ENCODE peak calls at places on chromosomes 5 and 9, in eight cellular contexts. One of them, this sample, is unnamed. For H3K4me1, the result is how much of the 10 kb centered on the place peaks cover.

GRCh38 chr5:125058185-125058826 is 311.9 kb upstream of the ZNF608 start:
- DNase-seq in fibroblast of lung: no peak
- DNase-seq in PC-3: no peak
- DNase-seq in hepatocyte: peak
- DNase-seq in H9: no peak
- DNase-seq in HCT116: no peak
- DNase-seq in neural progenitor cell: peak
- DNase-seq in DND-41: no peak
- DNase-seq in this sample: no peak

GRCh38 chr9:69955536-69956355 is 87.9 kb upstream of the MAMDC2 start:
- DNase-seq in fibroblast of lung: no peak
- DNase-seq in hepatocyte: no peak
- DNase-seq in H9: no peak
- DNase-seq in PC-3: no peak
- DNase-seq in HCT116: no peak
- DNase-seq in neural progenitor cell: no peak
- DNase-seq in DND-41: no peak
- DNase-seq in this sample: no peak

GRCh38 chr5:14727428-14727865 is 62.9 kb downstream of the OTULIN start:
- DNase-seq in fibroblast of lung: peak
- DNase-seq in H9: peak
- DNase-seq in DND-41: peak
- DNase-seq in neural progenitor cell: peak
- DNase-seq in PC-3: peak
- DNase-seq in HCT116: peak
- DNase-seq in hepatocyte: peak
- DNase-seq in this sample: peak

GRCh38 chr9:79976501-79977444 is 405.0 kb downstream of the TLE4 start:
- DNase-seq in H9: no peak
- DNase-seq in fibroblast of lung: no peak
- DNase-seq in hepatocyte: no peak
- DNase-seq in DND-41: no peak
- DNase-seq in PC-3: no peak
- DNase-seq in neural progenitor cell: peak
- DNase-seq in HCT116: no peak
- DNase-seq in this sample: no peak

GRCh38 chr9:118538981-118539380 is 830.3 kb downstream of the BRINP1 start:
- DNase-seq in neural progenitor cell: no peak
- DNase-seq in PC-3: no peak
- DNase-seq in fibroblast of lung: no peak
- DNase-seq in DND-41: no peak
- DNase-seq in HCT116: no peak
- DNase-seq in hepatocyte: no peak
- DNase-seq in H9: no peak
- DNase-seq in this sample: no peak

GRCh38 chr5:50969207-50970145 is 303.0 kb downstream of the PARP8 start:
- DNase-seq in fibroblast of lung: no peak
- DNase-seq in HCT116: no peak
- DNase-seq in PC-3: no peak
- DNase-seq in neural progenitor cell: peak
- DNase-seq in DND-41: no peak
- DNase-seq in H9: peak
- DNase-seq in hepatocyte: peak
- DNase-seq in this sample: no peak

GRCh38 chr9:100700689-100701318 is 122.9 kb downstream of the CAVIN4 start:
- DNase-seq in hepatocyte: peak
- DNase-seq in HCT116: peak
- DNase-seq in neural progenitor cell: peak
- DNase-seq in fibroblast of lung: no peak
- DNase-seq in H9: peak
- DNase-seq in DND-41: peak
- DNase-seq in PC-3: peak
- DNase-seq in this sample: peak

GRCh38 chr9:15155826-15156225 is 151.2 kb downstream of the TTC39B start:
- DNase-seq in hepatocyte: no peak
- DNase-seq in HCT116: no peak
- DNase-seq in PC-3: peak
- DNase-seq in DND-41: no peak
- DNase-seq in H9: no peak
- DNase-seq in neural progenitor cell: no peak
- DNase-seq in fibroblast of lung: peak
- DNase-seq in this sample: no peak

GRCh38 chr5:177458122-177458681 is 11.6 kb downstream of the PRR7 start:
- DNase-seq in H9: no peak
- DNase-seq in fibroblast of lung: no peak
- DNase-seq in hepatocyte: no peak
- DNase-seq in PC-3: no peak
- DNase-seq in HCT116: no peak
- DNase-seq in DND-41: no peak
- DNase-seq in neural progenitor cell: no peak
- DNase-seq in this sample: no peak

GRCh38 chr5:9630251-9630650 is at the start of gene TAS2R1:
- DNase-seq in DND-41: no peak
- DNase-seq in neural progenitor cell: no peak
- DNase-seq in H9: no peak
- DNase-seq in PC-3: no peak
- DNase-seq in HCT116: no peak
- DNase-seq in fibroblast of lung: no peak
- DNase-seq in hepatocyte: no peak
- DNase-seq in this sample: no peak

GRCh38 chr9:128420060-128420650 is 502 bp upstream of the CERCAM start:
- DNase-seq in hepatocyte: peak
- DNase-seq in PC-3: peak
- DNase-seq in neural progenitor cell: peak
- DNase-seq in H9: no peak
- DNase-seq in HCT116: no peak
- DNase-seq in DND-41: peak
- DNase-seq in fibroblast of lung: peak
- DNase-seq in this sample: peak

GRCh38 chr5:54455413-54456157 is at the start of gene HSPB3:
- DNase-seq in DND-41: no peak
- DNase-seq in HCT116: no peak
- DNase-seq in neural progenitor cell: no peak
- DNase-seq in H9: no peak
- DNase-seq in fibroblast of lung: peak
- DNase-seq in PC-3: no peak
- DNase-seq in hepatocyte: no peak
- DNase-seq in this sample: no peak

GRCh38 chr5:43854697-43855292 is 251.8 kb downstream of the NNT start:
- DNase-seq in HCT116: no peak
- DNase-seq in PC-3: no peak
- DNase-seq in DND-41: no peak
- DNase-seq in neural progenitor cell: peak
- DNase-seq in hepatocyte: no peak
- DNase-seq in fibroblast of lung: no peak
- DNase-seq in H9: no peak
- DNase-seq in this sample: no peak

GRCh38 chr5:88263349-88263748 is 5.3 kb downstream of the TMEM161B start:
- DNase-seq in hepatocyte: no peak
- DNase-seq in neural progenitor cell: no peak
- DNase-seq in fibroblast of lung: no peak
- DNase-seq in H9: no peak
- DNase-seq in PC-3: no peak
- DNase-seq in DND-41: no peak
- DNase-seq in HCT116: no peak
- DNase-seq in this sample: no peak

GRCh38 chr9:118395415-118395814 is 691.2 kb downstream of the TLR4 start:
- DNase-seq in hepatocyte: no peak
- DNase-seq in neural progenitor cell: no peak
- DNase-seq in fibroblast of lung: peak
- DNase-seq in HCT116: no peak
- DNase-seq in H9: no peak
- DNase-seq in DND-41: no peak
- DNase-seq in PC-3: no peak
- DNase-seq in this sample: peak

GRCh38 chr9:126708178-126708577 is 94.5 kb downstream of the LMX1B start:
- DNase-seq in HCT116: no peak
- DNase-seq in fibroblast of lung: no peak
- DNase-seq in hepatocyte: peak
- DNase-seq in DND-41: no peak
- DNase-seq in H9: no peak
- DNase-seq in PC-3: no peak
- DNase-seq in neural progenitor cell: no peak
- DNase-seq in this sample: no peak

GRCh38 chr5:56494300-56494704 is 261.2 kb upstream of the ANKRD55 start:
- DNase-seq in fibroblast of lung: no peak
- DNase-seq in hepatocyte: no peak
- DNase-seq in HCT116: no peak
- DNase-seq in DND-41: no peak
- DNase-seq in H9: no peak
- DNase-seq in neural progenitor cell: no peak
- DNase-seq in PC-3: no peak
- DNase-seq in this sample: no peak

DNA sequence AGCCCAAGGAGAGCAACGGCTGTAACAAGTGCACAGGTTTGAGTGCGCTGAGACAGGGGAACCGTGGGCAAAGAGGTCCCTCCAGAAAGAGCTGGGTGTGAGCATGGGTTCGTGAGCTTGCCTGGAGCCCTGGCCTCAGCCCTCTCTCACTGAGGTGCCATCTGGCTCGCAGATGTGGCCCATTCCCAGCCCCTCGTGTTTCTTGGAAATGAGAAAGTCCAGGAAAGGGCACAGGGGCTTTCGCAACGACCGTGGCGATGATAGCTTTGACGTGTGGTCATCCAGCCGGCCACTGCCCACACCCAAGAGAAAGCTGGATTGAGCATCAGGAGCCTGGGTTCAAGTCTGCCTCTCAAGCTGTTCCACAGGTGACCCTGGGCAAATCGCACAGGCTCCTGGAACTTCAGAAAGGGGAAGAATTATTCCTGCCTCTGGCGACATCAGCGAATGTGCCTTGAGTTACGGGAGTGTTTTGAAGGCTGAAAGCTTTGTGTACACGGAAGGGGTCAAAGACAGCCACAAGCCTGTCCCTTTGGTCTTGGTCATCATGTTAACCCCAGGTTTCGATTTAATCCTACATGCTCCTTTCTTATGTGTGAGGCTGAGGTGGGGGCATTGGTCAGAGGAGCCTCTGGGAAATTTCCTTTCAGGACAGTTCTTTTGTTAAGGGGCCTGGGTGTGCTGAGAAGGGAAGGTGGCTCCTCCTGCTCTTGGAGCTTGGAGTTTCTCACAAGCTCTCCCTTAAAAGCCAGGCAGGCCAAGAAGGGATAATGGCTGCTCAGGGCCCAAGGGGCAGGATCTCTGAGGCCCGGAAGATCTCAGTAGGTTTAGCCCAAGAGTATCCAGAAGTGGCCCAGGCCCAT is 41.6 kb upstream of the IL17B start:
- DNase-seq in hepatocyte: peak
- DNase-seq in DND-41: no peak
- DNase-seq in fibroblast of lung: peak
- DNase-seq in PC-3: no peak
- DNase-seq in neural progenitor cell: peak
- DNase-seq in H9: no peak
- DNase-seq in HCT116: no peak
- DNase-seq in this sample: no peak
- H3K27ac ChIP-seq in hepatocyte: peak
- H3K27ac ChIP-seq in DND-41: no peak
- H3K27ac ChIP-seq in fibroblast of lung: peak
- H3K27ac ChIP-seq in PC-3: no peak
- H3K27ac ChIP-seq in neural progenitor cell: no peak
- H3K27ac ChIP-seq in H9: no peak
- H3K27ac ChIP-seq in HCT116: no peak
- H3K27ac ChIP-seq in this sample: no peak

DNA sequence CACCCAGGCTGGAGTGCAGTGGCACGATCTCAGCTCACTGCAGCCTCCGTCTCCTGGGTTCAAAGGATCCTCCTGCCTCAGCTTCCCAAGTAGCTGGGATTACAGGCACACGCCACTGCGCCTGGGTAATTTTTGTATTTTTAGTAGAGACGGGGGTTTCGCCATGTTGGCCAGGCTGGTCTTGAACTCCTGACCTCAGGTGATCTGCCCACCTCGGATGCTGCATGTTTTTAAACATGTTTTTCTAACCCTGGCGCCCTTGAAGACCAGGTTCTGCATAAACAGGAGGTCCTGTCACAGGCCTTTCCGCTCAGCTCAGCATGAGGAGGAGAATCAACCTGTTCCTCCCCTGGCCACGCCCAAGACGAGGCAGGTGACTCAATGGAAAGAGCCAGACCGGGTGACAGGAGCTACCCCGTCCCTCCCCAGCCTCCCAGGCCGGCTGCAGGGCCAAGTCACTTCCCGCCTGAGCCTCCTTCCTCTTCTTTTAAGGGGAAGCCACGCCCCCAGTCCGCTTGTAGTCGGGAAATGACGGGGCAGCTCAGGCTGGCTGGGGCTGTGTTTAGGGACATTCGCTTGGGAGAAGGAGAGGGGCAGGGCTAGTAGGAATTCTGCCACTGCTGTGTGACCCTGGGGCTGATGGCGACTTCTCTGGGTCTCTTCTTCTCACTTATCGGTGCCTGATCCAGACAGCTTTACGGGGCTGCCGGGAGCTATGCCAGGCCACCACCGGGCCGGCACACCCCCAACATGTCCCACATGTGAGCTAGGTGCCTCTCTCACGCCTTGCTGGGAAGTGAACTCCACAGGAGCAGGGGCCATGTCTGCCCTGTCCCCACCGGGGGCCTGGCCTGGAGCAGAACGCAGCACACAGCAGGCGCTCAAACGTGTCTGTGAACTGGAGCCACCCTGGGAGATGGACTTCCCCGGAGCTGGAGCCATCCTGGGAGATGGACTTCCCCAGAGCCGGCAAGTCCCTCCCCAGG is 6.1 kb downstream of the NOTCH1 start:
- DNase-seq in DND-41: peak
- DNase-seq in neural progenitor cell: no peak
- DNase-seq in fibroblast of lung: peak
- DNase-seq in hepatocyte: peak
- DNase-seq in PC-3: peak
- DNase-seq in HCT116: peak
- DNase-seq in H9: peak
- DNase-seq in this sample: peak
- H3K4me1 ChIP-seq in DND-41: half or more
- H3K4me1 ChIP-seq in neural progenitor cell: under half
- H3K4me1 ChIP-seq in fibroblast of lung: under half
- H3K4me1 ChIP-seq in hepatocyte: under half
- H3K4me1 ChIP-seq in PC-3: under half
- H3K4me1 ChIP-seq in HCT116: under half
- H3K4me1 ChIP-seq in H9: under half
- H3K4me1 ChIP-seq in this sample: under half

DNA sequence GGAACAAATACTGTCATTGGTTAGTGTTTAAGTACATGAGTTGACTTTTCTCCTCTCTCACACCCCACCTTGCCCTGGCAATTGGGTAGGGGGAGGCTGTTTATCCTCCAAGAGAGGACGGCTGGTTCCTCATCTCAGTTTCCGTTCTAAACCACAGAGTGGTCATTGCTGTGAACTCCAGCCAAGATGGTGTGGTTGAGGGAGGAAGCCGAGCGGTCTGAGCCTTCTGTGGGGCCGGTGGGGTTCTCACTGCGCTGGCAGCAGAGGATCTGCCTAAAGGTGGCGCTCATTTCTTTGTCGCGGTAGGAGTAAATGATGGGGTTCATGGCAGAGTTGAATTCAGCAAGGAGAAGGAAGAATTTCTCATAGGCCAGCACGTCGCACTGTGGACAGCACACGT is 163.0 kb downstream of the LPAR1 start:
- DNase-seq in PC-3: no peak
- DNase-seq in DND-41: no peak
- DNase-seq in HCT116: no peak
- DNase-seq in fibroblast of lung: no peak
- DNase-seq in neural progenitor cell: peak
- DNase-seq in H9: peak
- DNase-seq in hepatocyte: no peak
- DNase-seq in this sample: no peak
- H2AFZ ChIP-seq in PC-3: no peak
- H2AFZ ChIP-seq in DND-41: no peak
- H2AFZ ChIP-seq in HCT116: no peak
- H2AFZ ChIP-seq in fibroblast of lung: no peak
- H2AFZ ChIP-seq in neural progenitor cell: no peak
- H2AFZ ChIP-seq in H9: no peak
- H2AFZ ChIP-seq in hepatocyte: no peak
- H2AFZ ChIP-seq in this sample: no peak

GRCh38 chr5:77312411-77312810 is 101.9 kb downstream of the PDE8B start:
- DNase-seq in H9: no peak
- DNase-seq in fibroblast of lung: peak
- DNase-seq in DND-41: no peak
- DNase-seq in hepatocyte: no peak
- DNase-seq in neural progenitor cell: no peak
- DNase-seq in PC-3: peak
- DNase-seq in HCT116: no peak
- DNase-seq in this sample: no peak
- H3K27ac ChIP-seq in H9: no peak
- H3K27ac ChIP-seq in fibroblast of lung: no peak
- H3K27ac ChIP-seq in DND-41: no peak
- H3K27ac ChIP-seq in hepatocyte: no peak
- H3K27ac ChIP-seq in neural progenitor cell: no peak
- H3K27ac ChIP-seq in PC-3: no peak
- H3K27ac ChIP-seq in HCT116: no peak
- H3K27ac ChIP-seq in this sample: no peak